ENCODE peak calls at places on chromosomes 4 and X, in four cellular contexts. One of them, this sample, is unnamed.
A peak's percentile ranks its signal among the peaks of the same experiment; 100 is the strongest.

GRCh38 chrX:96907888-96908287 is 24.2 kb downstream of the RPA4 start:
- DNase-seq in adipocyte: no peak
- DNase-seq in GM23248: no peak
- DNase-seq in esophagus squamous epithelium: no peak
- DNase-seq in this sample: no peak

GRCh38 chr4:9954468-9954867 is 66.8 kb downstream of the SLC2A9 start:
- DNase-seq in adipocyte: no peak
- DNase-seq in esophagus squamous epithelium: no peak
- DNase-seq in GM23248: no peak
- DNase-seq in this sample: no peak

GRCh38 chr4:6250235-6250983 is 19.2 kb upstream of the WFS1 start:
- DNase-seq in GM23248: peak; percentile 59
- DNase-seq in adipocyte: peak; percentile 86
- DNase-seq in esophagus squamous epithelium: no peak
- DNase-seq in this sample: no peak

GRCh38 chr4:137909910-137910309 is 332.2 kb downstream of the SLC7A11 start:
- DNase-seq in GM23248: peak; percentile 23
- DNase-seq in adipocyte: no peak
- DNase-seq in esophagus squamous epithelium: no peak
- DNase-seq in this sample: no peak

GRCh38 chr4:149498246-149498645 is 317.4 kb downstream of the IQCM start:
- DNase-seq in esophagus squamous epithelium: no peak
- DNase-seq in adipocyte: no peak
- DNase-seq in GM23248: no peak
- DNase-seq in this sample: no peak

GRCh38 chrX:135688137-135688536 is 25.3 kb upstream of the CT45A1 start:
- DNase-seq in GM23248: peak; percentile 22
- DNase-seq in esophagus squamous epithelium: no peak
- DNase-seq in adipocyte: peak; percentile 1
- DNase-seq in this sample: no peak

GRCh38 chr4:6343950-6344408 is 74.3 kb downstream of the WFS1 start:
- DNase-seq in esophagus squamous epithelium: no peak
- DNase-seq in adipocyte: peak; percentile 63
- DNase-seq in GM23248: peak; percentile 83
- DNase-seq in this sample: no peak

GRCh38 chrX:95762716-95763115 is 921.9 kb upstream of the DIAPH2 start:
- DNase-seq in adipocyte: no peak
- DNase-seq in esophagus squamous epithelium: no peak
- DNase-seq in GM23248: no peak
- DNase-seq in this sample: no peak

GRCh38 chrX:47093248-47093647 is 15.0 kb downstream of the RGN start:
- DNase-seq in esophagus squamous epithelium: no peak
- DNase-seq in adipocyte: peak; percentile 71
- DNase-seq in GM23248: peak; percentile 57
- DNase-seq in this sample: no peak

GRCh38 chrX:31200430-31200829 is 128.6 kb upstream of the FTHL17 start:
- DNase-seq in esophagus squamous epithelium: no peak
- DNase-seq in adipocyte: no peak
- DNase-seq in GM23248: no peak
- DNase-seq in this sample: no peak

GRCh38 chr4:46211406-46211805 is 87.6 kb upstream of the GABRG1 start:
- DNase-seq in adipocyte: no peak
- DNase-seq in esophagus squamous epithelium: no peak
- DNase-seq in GM23248: peak; percentile 7
- DNase-seq in this sample: no peak

GRCh38 chr4:7947927-7948326 is 8.3 kb upstream of the AFAP1 start:
- DNase-seq in GM23248: no peak
- DNase-seq in esophagus squamous epithelium: no peak
- DNase-seq in adipocyte: no peak
- DNase-seq in this sample: no peak

GRCh38 chr4:24328711-24329110 is 255.6 kb downstream of the DHX15 start:
- DNase-seq in esophagus squamous epithelium: no peak
- DNase-seq in adipocyte: no peak
- DNase-seq in GM23248: no peak
- DNase-seq in this sample: no peak

GRCh38 chrX:150229481-150229880 is 133.6 kb upstream of the MAMLD1 start:
- DNase-seq in GM23248: no peak
- DNase-seq in esophagus squamous epithelium: no peak
- DNase-seq in adipocyte: no peak
- DNase-seq in this sample: no peak

GRCh38 chrX:38701073-38701472 is 100.2 kb upstream of the MID1IP1 start:
- DNase-seq in esophagus squamous epithelium: no peak
- DNase-seq in GM23248: no peak
- DNase-seq in adipocyte: no peak
- DNase-seq in this sample: no peak

GRCh38 chr4:7529368-7529923 is 94.7 kb upstream of the PSAPL1 start:
- DNase-seq in adipocyte: no peak
- DNase-seq in esophagus squamous epithelium: no peak
- DNase-seq in GM23248: no peak
- DNase-seq in this sample: no peak

GRCh38 chr4:76055421-76055820 is 19.1 kb upstream of the ART3 start:
- DNase-seq in GM23248: no peak
- DNase-seq in esophagus squamous epithelium: no peak
- DNase-seq in adipocyte: no peak
- DNase-seq in this sample: no peak

DNA sequence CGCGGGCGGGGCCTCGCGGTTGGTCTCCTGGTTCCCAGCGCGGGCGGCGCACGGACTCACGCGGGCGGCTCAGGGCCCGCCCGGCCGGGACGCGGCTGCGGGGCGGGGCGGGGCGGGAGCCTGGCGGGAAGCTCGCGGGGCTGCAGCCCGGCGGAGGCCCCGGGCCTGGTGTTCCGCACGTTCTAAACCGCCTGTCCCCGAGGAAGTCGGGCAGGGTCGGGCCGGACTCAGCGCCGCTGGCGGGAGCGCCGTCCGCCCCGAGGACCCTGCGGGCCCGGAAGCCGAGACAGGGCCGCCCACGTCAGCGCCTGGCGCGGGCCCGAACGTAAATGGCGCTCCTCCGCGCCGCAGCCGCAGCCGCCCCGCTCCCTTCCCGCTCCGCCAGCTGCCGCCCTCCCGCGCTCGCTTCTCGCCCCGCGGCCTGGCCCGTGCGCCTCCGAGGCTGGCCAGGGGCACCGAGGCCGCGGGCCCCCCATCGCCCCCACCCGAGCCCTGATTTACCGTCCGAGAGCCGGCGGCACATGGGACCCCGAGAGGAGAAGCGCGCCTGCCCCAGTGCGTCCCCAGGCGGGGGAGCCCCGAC is 309 bp upstream of the CTBP1 start:
- DNase-seq in esophagus squamous epithelium: no peak
- DNase-seq in adipocyte: peak; percentile 96
- DNase-seq in GM23248: peak; percentile 97
- DNase-seq in this sample: peak; percentile 73
- H3K4me1 ChIP-seq in esophagus squamous epithelium: peaks cover 41% of the 10 kb centered on the region
- H3K4me1 ChIP-seq in adipocyte: peaks cover 38% of the 10 kb centered on the region
- H3K4me1 ChIP-seq in GM23248: peaks cover 13% of the 10 kb centered on the region
- H3K4me1 ChIP-seq in this sample: peaks cover 65% of the 10 kb centered on the region

DNA sequence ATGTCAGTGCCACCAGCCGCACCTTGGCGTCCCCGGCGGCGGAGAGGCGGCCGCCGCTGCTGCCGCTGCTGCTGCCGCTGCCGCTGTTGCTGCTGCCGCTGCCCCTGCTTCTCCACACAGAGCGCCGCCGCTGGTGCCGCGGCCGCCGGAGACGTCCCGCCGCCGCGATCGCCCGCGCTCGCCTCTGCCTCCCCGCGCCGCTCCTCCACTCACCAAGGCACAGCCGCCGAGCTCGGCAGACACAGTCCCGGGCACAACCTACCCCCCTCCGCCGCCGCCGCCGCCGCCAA is at the start of gene PPP3CA:
- DNase-seq in esophagus squamous epithelium: no peak
- DNase-seq in GM23248: no peak
- DNase-seq in adipocyte: no peak
- DNase-seq in this sample: no peak
- H3K4me1 ChIP-seq in esophagus squamous epithelium: peaks cover 13% of the 10 kb centered on the region
- H3K4me1 ChIP-seq in GM23248: peaks cover 20% of the 10 kb centered on the region
- H3K4me1 ChIP-seq in adipocyte: peaks cover 36% of the 10 kb centered on the region
- H3K4me1 ChIP-seq in this sample: peaks cover 16% of the 10 kb centered on the region

GRCh38 chr4:995311-996026 is 2.3 kb upstream of the SLC26A1 start:
- DNase-seq in GM23248: no peak
- DNase-seq in esophagus squamous epithelium: no peak
- DNase-seq in adipocyte: no peak
- DNase-seq in this sample: no peak
- H3K4me1 ChIP-seq in GM23248: no peaks in the 10 kb centered on the region
- H3K4me1 ChIP-seq in esophagus squamous epithelium: peaks cover 17% of the 10 kb centered on the region
- H3K4me1 ChIP-seq in adipocyte: peaks cover 8% of the 10 kb centered on the region
- H3K4me1 ChIP-seq in this sample: peaks cover 8% of the 10 kb centered on the region

GRCh38 chr4:158811216-158811540 is 42.4 kb downstream of the FNIP2 start:
- DNase-seq in adipocyte: no peak
- DNase-seq in esophagus squamous epithelium: no peak
- DNase-seq in GM23248: no peak
- DNase-seq in this sample: no peak
- H3K4me1 ChIP-seq in adipocyte: peaks cover 40% of the 10 kb centered on the region
- H3K4me1 ChIP-seq in esophagus squamous epithelium: no peaks in the 10 kb centered on the region
- H3K4me1 ChIP-seq in GM23248: peaks cover 51% of the 10 kb centered on the region
- H3K4me1 ChIP-seq in this sample: peaks cover 10% of the 10 kb centered on the region

This sample was measured in effector memory CD4-positive, alpha-beta T cell.